ENCODE peak calls at places on chromosomes 13 and 19, in six cellular contexts. Z, L, U, Y, A and E are unnamed samples.

GRCh38 chr13:80115616-80116015 is 225.3 kb downstream of the SPRY2 start:
- ATAC-seq in Y (no peak), A (no peak), U (no peak), Z (no peak), L (no peak), E (no peak)

GRCh38 chr13:97266328-97266727 is 44.2 kb downstream of the MBNL2 start:
- ATAC-seq in A (no peak), Y (no peak), Z (peak; percentile 80), L (no peak), U (no peak), E (no peak)

GRCh38 chr19:36160821-36161596 is 8.8 kb upstream of the COX7A1 start:
- ATAC-seq in U (no peak), A (no peak), Z (no peak), L (peak; percentile 43), Y (no peak), E (no peak)

GRCh38 chr19:3098515-3099346 is 4.6 kb downstream of the GNA11 start:
- ATAC-seq in L (no peak), U (peak; percentile 38), Y (no peak), Z (peak; percentile 24), A (no peak), E (peak; percentile 32)

GRCh38 chr13:21032656-21033055 is 28.7 kb downstream of the LATS2 start:
- ATAC-seq in Y (no peak), A (no peak), Z (no peak), U (no peak), L (no peak), E (no peak)

GRCh38 chr13:20492641-20493040 is 33.0 kb downstream of the CRYL1 start:
- ATAC-seq in A (peak; percentile 67), U (peak; percentile 42), Z (no peak), Y (peak; percentile 33), L (no peak), E (no peak)

GRCh38 chr19:6482343-6482686 is 728 bp upstream of the DENND1C start:
- ATAC-seq in Z (no peak), U (no peak), Y (no peak), A (no peak), L (no peak), E (no peak)

GRCh38 chr13:30906411-30906990 is 430 bp downstream of the MEDAG start:
- ATAC-seq in Y (peak; percentile 16), L (no peak), Z (no peak), U (no peak), A (no peak), E (peak; percentile 27)

GRCh38 chr13:31773538-31773937 is 34.2 kb downstream of the RXFP2 start:
- ATAC-seq in Z (no peak), U (no peak), L (no peak), A (no peak), Y (no peak), E (no peak)

GRCh38 chr13:60016229-60016628 is 147.5 kb downstream of the DIAPH3 start:
- ATAC-seq in U (peak; percentile 24), L (no peak), A (no peak), Y (no peak), Z (no peak), E (no peak)

GRCh38 chr19:41431426-41432386 is 4.5 kb upstream of the B3GNT8 start:
- ATAC-seq in A (no peak), Y (no peak), U (no peak), L (peak; percentile 32), Z (no peak), E (no peak)

DNA sequence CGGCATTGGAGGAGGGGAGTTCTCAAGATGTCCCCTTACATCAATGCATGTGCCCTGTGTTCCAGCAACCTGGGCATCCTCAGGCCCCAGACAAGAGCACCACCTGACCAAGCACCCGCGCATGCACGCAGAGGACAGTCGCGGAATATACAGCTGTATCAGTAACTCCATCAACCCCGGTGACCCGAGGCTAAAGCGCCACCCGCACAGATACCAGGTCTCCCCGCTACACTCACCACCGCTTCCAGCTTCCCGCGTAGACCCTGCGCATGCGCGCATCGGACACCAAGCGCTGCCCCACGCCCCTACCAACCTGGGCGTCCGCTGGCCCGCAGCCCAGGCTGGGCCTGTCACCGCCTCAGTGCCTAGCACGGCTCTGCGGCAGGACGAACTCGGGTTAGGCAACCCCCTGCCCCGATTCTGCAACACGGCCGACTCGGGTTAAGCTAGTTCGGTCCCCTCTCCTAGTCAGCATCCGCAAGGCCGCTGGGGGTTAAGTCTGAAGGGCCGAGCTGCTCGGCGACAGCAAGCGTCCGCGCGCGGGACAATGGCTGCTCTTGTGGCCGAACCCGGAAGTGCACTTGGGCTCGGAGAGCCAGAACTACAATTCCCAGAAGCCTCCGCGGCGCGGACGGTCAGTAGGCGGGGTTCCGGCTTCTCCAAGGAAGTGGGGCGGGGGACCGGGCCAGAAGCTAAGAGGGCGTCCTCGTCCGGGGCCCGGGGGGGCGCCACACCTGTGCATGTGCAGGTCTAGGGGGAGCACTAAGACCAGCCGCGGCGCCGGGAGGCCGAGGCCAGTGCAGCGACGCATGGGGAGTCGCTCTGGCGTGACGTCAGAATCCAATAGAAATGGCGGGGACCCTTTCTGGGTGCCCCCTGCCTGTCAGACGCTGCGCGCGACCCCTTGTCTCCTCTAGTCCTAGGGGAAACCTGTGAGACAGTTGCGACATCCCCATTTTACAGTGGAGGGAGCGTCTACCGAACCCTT is at the start of gene ZNF180:
- ATAC-seq in U (peak; percentile 94), Y (peak; percentile 93), L (peak; percentile 92), Z (peak; percentile 97), A (peak; percentile 99), E (peak; percentile 96)
- TF ChIP-seq CTCF in U (peak; percentile 39), Y (peak; percentile 66), L (peak; percentile 26), Z (peak; percentile 83), A (peak; percentile 38), E (peak; percentile 40)

GRCh38 chr19:35120492-35120891 is 4.9 kb downstream of the FXYD3 start:
- ATAC-seq in A (no peak), L (no peak), Y (no peak), Z (no peak), U (no peak), E (peak; percentile 31)
- H3K4me1 ChIP-seq in A (peaks cover 49% of the 10 kb centered on the region), L (peaks cover 22% of the 10 kb centered on the region), Y (peaks cover 87% of the 10 kb centered on the region), Z (peaks cover 35% of the 10 kb centered on the region), U (peaks cover 18% of the 10 kb centered on the region), E (no peaks in the 10 kb centered on the region)

DNA sequence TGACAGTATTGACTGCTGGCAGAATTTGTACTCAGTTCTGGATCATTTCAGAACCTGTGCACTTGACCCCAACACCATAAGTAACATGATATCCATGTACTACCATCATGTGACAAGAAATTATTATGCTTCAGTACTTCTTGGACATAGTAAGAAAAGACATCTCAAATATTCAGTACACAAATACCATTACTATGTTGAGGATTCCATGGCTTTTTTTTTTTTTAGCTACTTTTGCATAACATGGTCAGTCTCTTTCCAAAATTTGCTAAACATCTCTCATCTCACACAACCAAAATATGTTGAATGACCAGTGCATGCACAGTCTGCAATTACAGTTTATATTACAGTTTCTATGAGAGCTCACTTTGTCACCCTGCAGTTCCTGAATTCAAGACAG is 85.3 kb downstream of the FLT1 start:
- ATAC-seq in Y (no peak), Z (no peak), U (no peak), A (no peak), L (no peak), E (no peak)
- TF ChIP-seq EP300 in Y (no peak), Z (no peak), U (no peak), A (no peak), L (no peak), E (no peak)

GRCh38 chr13:111505175-111505777 is 184.8 kb downstream of the TEX29 start:
- ATAC-seq in Y (peak; percentile 79), A (peak; percentile 93), L (no peak), U (no peak), Z (no peak), E (no peak)
- TF ChIP-seq CTCF in Y (peak; percentile 52), A (peak; percentile 84), L (peak; percentile 13), U (peak; percentile 4), Z (no peak), E (no peak)